ENCODE peak calls at places on chromosomes 3 and 15, in seven cellular contexts. H, C, U, E, S, O and Y are unnamed samples.
A peak's percentile ranks its signal among the peaks of the same experiment; 100 is the strongest.

GRCh38 chr15:71888797-71889196 is 78.4 kb downstream of the NR2E3 start:
- DNase-seq in S (no peak), U (no peak), E (no peak), O (no peak), C (no peak), H (no peak), Y (no peak)

GRCh38 chr15:80512729-80513670 is 108.8 kb downstream of the ARNT2 start:
- DNase-seq in E (no peak), O (no peak), C (no peak), H (no peak), S (no peak), U (peak; percentile 50), Y (no peak)

GRCh38 chr15:60591491-60592385 is 112.8 kb upstream of the ICE2 start:
- DNase-seq in O (peak; percentile 48), S (peak; percentile 87), H (peak; percentile 57), E (peak; percentile 25), U (no peak), C (peak; percentile 74), Y (peak; percentile 85)

GRCh38 chr15:66619152-66619903 is 53.5 kb upstream of the LCTL start:
- DNase-seq in E (peak; percentile 92), U (peak; percentile 80), O (peak; percentile 80), S (peak; percentile 85), C (peak; percentile 86), H (peak; percentile 62), Y (peak; percentile 88)

GRCh38 chr15:70559223-70559823 is 204.0 kb downstream of the UACA start:
- DNase-seq in U (no peak), C (no peak), O (peak; percentile 53), E (no peak), H (no peak), S (no peak), Y (peak; percentile 87)

GRCh38 chr3:187919018-187919417 is 173.8 kb upstream of the BCL6 start:
- DNase-seq in O (no peak), H (no peak), C (no peak), U (no peak), E (no peak), S (no peak), Y (no peak)

GRCh38 chr15:74866090-74866489 is 7.1 kb downstream of the SCAMP2 start:
- DNase-seq in H (no peak), C (no peak), E (peak; percentile 72), S (no peak), O (no peak), U (peak; percentile 74), Y (no peak)

GRCh38 chr3:85652322-85652721 is 693.5 kb downstream of the CADM2 start:
- DNase-seq in E (no peak), U (no peak), O (no peak), H (no peak), S (no peak), C (no peak), Y (no peak)

GRCh38 chr3:106068795-106069194 is 200.0 kb upstream of the CBLB start:
- DNase-seq in S (no peak), U (no peak), E (no peak), H (no peak), O (no peak), C (no peak), Y (no peak)

GRCh38 chr3:32685604-32686185 is 707 bp downstream of the CNOT10 start:
- DNase-seq in E (peak; percentile 28), O (no peak), S (no peak), H (peak; percentile 1), U (peak; percentile 12), C (no peak), Y (no peak)

GRCh38 chr3:35908366-35909232 is 269.3 kb downstream of the ARPP21 start:
- DNase-seq in H (peak; percentile 67), O (peak; percentile 59), S (peak; percentile 65), E (peak; percentile 18), C (no peak), U (peak; percentile 86), Y (no peak)

GRCh38 chr15:76433798-76434400 is 97.3 kb downstream of the ISL2 start:
- DNase-seq in E (no peak), O (no peak), U (peak; percentile 12), S (no peak), H (no peak), C (no peak), Y (no peak)

GRCh38 chr3:70985572-70985971 is 598.0 kb downstream of the FOXP1 start:
- DNase-seq in C (no peak), U (no peak), H (no peak), E (no peak), O (no peak), S (no peak), Y (no peak)

GRCh38 chr15:73804421-73804820 is 51.3 kb upstream of the INSYN1 start:
- DNase-seq in C (no peak), O (no peak), U (no peak), E (no peak), S (no peak), H (no peak), Y (peak; percentile 45)

GRCh38 chr15:88979674-88980073 is 66.5 kb upstream of the MFGE8 start:
- DNase-seq in S (no peak), U (no peak), C (no peak), E (no peak), O (no peak), H (no peak), Y (no peak)

GRCh38 chr3:122977645-122978466 is 49.7 kb downstream of the SEMA5B start:
- DNase-seq in H (peak; percentile 60), C (no peak), E (no peak), U (peak; percentile 61), O (no peak), S (no peak), Y (no peak)

GRCh38 chr3:162367443-162368132 is 871.0 kb downstream of the OTOL1 start:
- DNase-seq in C (no peak), E (no peak), S (no peak), U (no peak), O (no peak), H (no peak), Y (no peak)

GRCh38 chr15:48352474-48353072 is 21.3 kb downstream of the DUT start:
- DNase-seq in H (peak; percentile 59), E (peak; percentile 35), S (no peak), C (peak; percentile 69), O (peak; percentile 29), U (peak; percentile 82), Y (no peak)

GRCh38 chr3:41126961-41127360 is 72.3 kb upstream of the CTNNB1 start:
- DNase-seq in E (no peak), O (no peak), U (no peak), C (no peak), S (no peak), H (no peak), Y (no peak)

GRCh38 chr3:170081079-170081741 is 43.4 kb downstream of the GPR160 start:
- DNase-seq in O (no peak), H (no peak), E (no peak), U (no peak), S (no peak), C (no peak), Y (no peak)

GRCh38 chr3:181457190-181457589 is 254.5 kb upstream of the SOX2 start:
- DNase-seq in U (no peak), O (no peak), S (no peak), H (no peak), C (peak; percentile 66), E (no peak), Y (no peak)

GRCh38 chr3:175155172-175155571 is 296.0 kb downstream of the NAALADL2 start:
- DNase-seq in S (no peak), H (no peak), C (no peak), O (no peak), U (no peak), E (no peak), Y (no peak)

GRCh38 chr3:131868203-131868602 is 166.6 kb downstream of the CPNE4 start:
- DNase-seq in S (no peak), H (no peak), O (no peak), C (no peak), E (no peak), U (no peak), Y (no peak)

DNA sequence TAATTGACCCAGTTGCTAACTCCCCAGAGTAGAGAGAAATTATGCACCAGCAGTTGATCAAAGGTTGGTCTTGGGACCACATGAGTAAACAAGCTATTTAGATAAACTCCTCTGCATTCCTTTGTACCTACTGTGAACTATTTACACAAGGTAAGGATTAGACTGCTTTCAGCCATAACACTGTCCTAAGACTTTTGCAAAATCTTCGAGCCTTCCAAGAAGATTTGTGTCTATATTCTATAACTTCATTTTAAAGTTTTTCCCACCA is 108.5 kb upstream of the UNC13C start:
- DNase-seq in O (no peak), S (no peak), U (no peak), E (no peak), C (no peak), H (no peak), Y (no peak)
- H3K27ac ChIP-seq in O (no peak overlapping the region), S (no peak overlapping the region), U (no peak overlapping the region), E (no peak overlapping the region), C (no peak overlapping the region), H (no peak overlapping the region), Y (no peak overlapping the region)

GRCh38 chr3:50242778-50243551 is 7.0 kb downstream of the GNAI2 start:
- DNase-seq in E (no peak), H (no peak), O (peak; percentile 77), S (peak; percentile 83), C (peak; percentile 84), U (no peak), Y (peak; percentile 97)
- H3K4me3 ChIP-seq in E (no peak overlapping the region), H (no peak overlapping the region), O (no peak overlapping the region), S (peak overlapping the region; percentile 29), C (no peak overlapping the region), U (no peak overlapping the region), Y (peak overlapping the region; percentile 60)

DNA sequence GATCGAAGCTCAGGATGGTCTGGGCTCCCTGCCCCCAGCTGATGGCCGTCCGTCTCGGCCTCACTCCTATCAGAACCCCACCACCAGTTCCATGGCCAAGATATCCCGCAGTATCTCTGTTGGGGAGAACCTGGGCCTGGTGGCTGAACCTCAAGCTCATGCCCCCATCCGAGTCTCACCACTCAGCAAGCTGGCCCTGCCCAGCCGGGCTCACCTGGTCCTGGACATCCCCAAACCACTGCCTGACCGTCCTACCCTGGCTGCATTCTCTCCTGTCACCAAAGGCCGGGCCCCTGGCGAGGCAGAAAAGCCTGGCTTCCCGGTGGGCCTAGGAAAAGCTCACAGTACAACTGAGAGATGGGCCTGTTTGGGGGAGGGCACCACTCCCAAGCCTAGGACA is 4.4 kb upstream of the JMJD7 start:
- DNase-seq in C (no peak), U (no peak), O (no peak), E (no peak), H (no peak), S (no peak), Y (no peak)
- H3K27ac ChIP-seq in C (no peak overlapping the region), U (no peak overlapping the region), O (no peak overlapping the region), E (no peak overlapping the region), H (no peak overlapping the region), S (no peak overlapping the region), Y (no peak overlapping the region)

DNA sequence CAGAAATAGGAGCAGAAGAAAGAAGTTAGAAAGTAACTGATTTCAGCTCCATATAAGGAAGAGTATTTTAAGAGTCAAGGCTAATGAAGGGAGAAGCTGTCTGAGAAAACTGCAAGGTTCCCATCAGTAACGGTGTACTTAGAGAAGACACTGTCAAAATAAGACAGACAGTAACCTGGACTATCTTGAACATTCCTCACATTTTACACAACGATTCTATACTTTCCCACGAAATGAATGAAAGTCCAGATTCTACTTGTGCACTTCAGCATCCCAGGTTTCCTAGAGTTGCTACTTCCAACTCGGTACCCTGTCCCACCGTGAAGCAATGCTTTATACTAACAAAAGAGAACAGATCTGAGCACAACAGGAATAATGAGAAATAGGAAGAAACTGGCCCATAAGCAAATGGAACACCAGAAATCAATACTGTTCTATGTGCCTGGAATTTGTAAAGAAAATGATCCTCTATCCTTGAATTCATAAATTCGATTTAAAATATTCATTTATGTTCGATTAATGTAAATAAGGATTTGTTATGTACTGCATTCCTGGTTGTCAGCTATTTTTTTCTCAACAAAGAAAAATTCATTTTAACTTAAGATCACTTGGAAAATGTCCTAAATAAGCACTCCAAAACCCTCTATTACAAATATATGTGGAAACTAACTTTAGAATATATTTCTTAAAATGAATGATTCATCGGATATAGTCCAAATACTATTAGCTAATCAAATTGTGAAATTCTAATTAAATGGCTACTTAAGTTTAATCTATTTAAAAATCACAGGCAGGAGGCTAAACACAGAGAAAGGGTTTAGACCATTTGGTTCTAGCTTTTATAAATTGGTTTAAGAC is 1.5 kb downstream of the C3orf70 start:
- DNase-seq in E (no peak), S (no peak), H (no peak), C (no peak), O (no peak), U (no peak), Y (no peak)
- H3K4me3 ChIP-seq in E (no peak overlapping the region), S (peak overlapping the region; percentile 71), H (peak overlapping the region; percentile 50), C (peak overlapping the region; percentile 71), O (no peak overlapping the region), U (no peak overlapping the region), Y (no peak overlapping the region)